ENCODE peak calls at places on chromosomes 13 and 19, in nine cellular contexts. X is heart left ventricle, O is T-cell, K is MM.1S, F is sigmoid colon, T is GM03348, V is heart right ventricle, U is HFF-Myc, Y is astrocyte of the spinal cord. L is an unnamed sample.

GRCh38 chr19:51783373-51783772 is 11.6 kb upstream of the FPR3 start:
- DNase-seq in U (no peak), V (no peak), T (no peak), K (no peak), F (no peak), O (no peak), X (no peak), Y (no peak), L (no peak)

GRCh38 chr19:5772416-5772815 is 12.1 kb downstream of the PRR22 start:
- DNase-seq in O (no peak), U (no peak), Y (no peak), T (no peak), V (no peak), K (no peak), X (no peak), F (no peak), L (no peak)

GRCh38 chr13:46831588-46832194 is 34.7 kb upstream of the ESD start:
- DNase-seq in Y (peak), V (no peak), U (peak), T (peak), K (peak), F (no peak), O (no peak), X (no peak), L (peak)

GRCh38 chr13:111115841-111116500 is 861 bp downstream of the ARHGEF7 start:
- DNase-seq in F (no peak), U (peak), Y (peak), T (peak), X (peak), V (peak), O (no peak), K (no peak), L (no peak)

GRCh38 chr13:35917942-35918645 is 213.1 kb downstream of the DCLK1 start:
- DNase-seq in O (no peak), V (no peak), X (no peak), Y (no peak), U (no peak), F (no peak), T (peak), K (no peak), L (no peak)

GRCh38 chr13:20772401-20773131 is 1.2 kb downstream of the EEF1AKMT1 start:
- DNase-seq in V (no peak), F (no peak), O (no peak), Y (no peak), X (no peak), T (peak), U (no peak), K (no peak), L (no peak)

GRCh38 chr13:114142640-114143490 is 10.4 kb upstream of the RASA3 start:
- DNase-seq in K (no peak), F (peak), T (no peak), Y (no peak), X (no peak), U (no peak), O (peak), V (no peak), L (peak)

GRCh38 chr13:91014696-91015095 is 332.8 kb upstream of the MIR17HG start:
- DNase-seq in O (no peak), X (no peak), F (no peak), U (no peak), T (no peak), K (no peak), V (no peak), Y (no peak), L (no peak)

GRCh38 chr19:29771708-29772415 is 39.9 kb upstream of the CCNE1 start:
- DNase-seq in O (no peak), T (peak), X (no peak), Y (peak), U (no peak), K (peak), V (peak), F (no peak), L (peak)

GRCh38 chr13:45949161-45949560 is 97.6 kb upstream of the SIAH3 start:
- DNase-seq in O (no peak), F (no peak), K (no peak), V (no peak), Y (peak), X (no peak), U (no peak), T (peak), L (no peak)

GRCh38 chr19:2455481-2456300 is 1.1 kb downstream of the LMNB2 start:
- DNase-seq in T (peak), V (peak), Y (no peak), F (no peak), O (no peak), U (no peak), X (peak), K (peak), L (peak)

GRCh38 chr13:24473646-24474045 is 38.9 kb downstream of the PARP4 start:
- DNase-seq in F (no peak), T (no peak), O (no peak), K (no peak), V (no peak), X (no peak), U (no peak), Y (no peak), L (no peak)